ENCODE peak calls at places on chromosomes 16 and 17, in nine cellular contexts. One of them, this sample, is unnamed.
A peak's percentile ranks its signal among the peaks of the same experiment; 100 is the strongest.

GRCh38 chr17:78767806-78768205 is 14.3 kb downstream of the CYTH1 start:
- DNase-seq in GM12865: no peak
- DNase-seq in upper lobe of right lung: no peak
- DNase-seq in bronchial epithelial cell: no peak
- DNase-seq in prostate gland: peak; percentile 49
- DNase-seq in WTC11: no peak
- DNase-seq in breast epithelium: no peak
- DNase-seq in right atrium auricular region: no peak
- DNase-seq in osteoblast: no peak
- DNase-seq in this sample: no peak

GRCh38 chr17:46003907-46004748 is 5.1 kb downstream of the STH start:
- DNase-seq in GM12865: no peak
- DNase-seq in osteoblast: peak; percentile 64
- DNase-seq in breast epithelium: peak; percentile 63
- DNase-seq in WTC11: no peak
- DNase-seq in upper lobe of right lung: no peak
- DNase-seq in right atrium auricular region: no peak
- DNase-seq in prostate gland: peak; percentile 36
- DNase-seq in bronchial epithelial cell: no peak
- DNase-seq in this sample: no peak

GRCh38 chr16:57012353-57012752 is 23.0 kb downstream of the NLRC5 start:
- DNase-seq in right atrium auricular region: no peak
- DNase-seq in prostate gland: no peak
- DNase-seq in GM12865: no peak
- DNase-seq in bronchial epithelial cell: no peak
- DNase-seq in breast epithelium: no peak
- DNase-seq in WTC11: peak; percentile 58
- DNase-seq in osteoblast: no peak
- DNase-seq in upper lobe of right lung: no peak
- DNase-seq in this sample: no peak

GRCh38 chr17:12549499-12549901 is 116.2 kb upstream of the MYOCD start:
- DNase-seq in bronchial epithelial cell: no peak
- DNase-seq in breast epithelium: no peak
- DNase-seq in upper lobe of right lung: no peak
- DNase-seq in GM12865: no peak
- DNase-seq in osteoblast: peak; percentile 73
- DNase-seq in WTC11: no peak
- DNase-seq in prostate gland: no peak
- DNase-seq in right atrium auricular region: no peak
- DNase-seq in this sample: no peak

GRCh38 chr17:4199818-4200402 is 56.9 kb downstream of the CYB5D2 start:
- DNase-seq in right atrium auricular region: no peak
- DNase-seq in prostate gland: no peak
- DNase-seq in breast epithelium: no peak
- DNase-seq in upper lobe of right lung: no peak
- DNase-seq in GM12865: peak; percentile 62
- DNase-seq in bronchial epithelial cell: peak; percentile 21
- DNase-seq in WTC11: peak; percentile 46
- DNase-seq in osteoblast: peak; percentile 88
- DNase-seq in this sample: peak; percentile 80

GRCh38 chr16:27088216-27088615 is 21.5 kb downstream of the C16orf82 start:
- DNase-seq in breast epithelium: no peak
- DNase-seq in osteoblast: no peak
- DNase-seq in WTC11: no peak
- DNase-seq in right atrium auricular region: no peak
- DNase-seq in GM12865: no peak
- DNase-seq in upper lobe of right lung: no peak
- DNase-seq in prostate gland: no peak
- DNase-seq in bronchial epithelial cell: no peak
- DNase-seq in this sample: no peak

GRCh38 chr17:79612468-79613194 is 1.8 kb upstream of the RBFOX3 start:
- DNase-seq in breast epithelium: no peak
- DNase-seq in WTC11: peak; percentile 93
- DNase-seq in right atrium auricular region: no peak
- DNase-seq in bronchial epithelial cell: peak; percentile 1
- DNase-seq in upper lobe of right lung: peak; percentile 73
- DNase-seq in prostate gland: no peak
- DNase-seq in osteoblast: peak; percentile 81
- DNase-seq in GM12865: peak; percentile 57
- DNase-seq in this sample: peak; percentile 82

GRCh38 chr17:57604771-57605733 is 140.0 kb downstream of the CCDC182 start:
- DNase-seq in breast epithelium: peak; percentile 24
- DNase-seq in upper lobe of right lung: peak; percentile 61
- DNase-seq in osteoblast: peak; percentile 86
- DNase-seq in right atrium auricular region: peak; percentile 68
- DNase-seq in WTC11: no peak
- DNase-seq in GM12865: peak; percentile 78
- DNase-seq in bronchial epithelial cell: no peak
- DNase-seq in prostate gland: peak; percentile 49
- DNase-seq in this sample: peak; percentile 62

GRCh38 chr16:14324581-14324980 is 253.5 kb downstream of the MRTFB start:
- DNase-seq in bronchial epithelial cell: no peak
- DNase-seq in upper lobe of right lung: no peak
- DNase-seq in osteoblast: no peak
- DNase-seq in WTC11: no peak
- DNase-seq in prostate gland: no peak
- DNase-seq in GM12865: no peak
- DNase-seq in right atrium auricular region: no peak
- DNase-seq in breast epithelium: no peak
- DNase-seq in this sample: no peak

GRCh38 chr16:72990003-72990521 is 57.9 kb downstream of the ZFHX3 start:
- DNase-seq in osteoblast: peak; percentile 89
- DNase-seq in prostate gland: peak; percentile 97
- DNase-seq in upper lobe of right lung: no peak
- DNase-seq in breast epithelium: no peak
- DNase-seq in GM12865: no peak
- DNase-seq in WTC11: no peak
- DNase-seq in bronchial epithelial cell: no peak
- DNase-seq in right atrium auricular region: peak; percentile 93
- DNase-seq in this sample: peak; percentile 34

GRCh38 chr16:72989203-72989991 is 58.5 kb downstream of the ZFHX3 start:
- DNase-seq in GM12865: no peak
- DNase-seq in bronchial epithelial cell: peak; percentile 97
- DNase-seq in osteoblast: peak; percentile 88
- DNase-seq in WTC11: no peak
- DNase-seq in breast epithelium: no peak
- DNase-seq in prostate gland: peak; percentile 76
- DNase-seq in right atrium auricular region: no peak
- DNase-seq in upper lobe of right lung: no peak
- DNase-seq in this sample: no peak

GRCh38 chr16:72991211-72991610 is 56.7 kb downstream of the ZFHX3 start:
- DNase-seq in bronchial epithelial cell: no peak
- DNase-seq in upper lobe of right lung: no peak
- DNase-seq in GM12865: no peak
- DNase-seq in right atrium auricular region: no peak
- DNase-seq in WTC11: no peak
- DNase-seq in breast epithelium: no peak
- DNase-seq in prostate gland: no peak
- DNase-seq in osteoblast: no peak
- DNase-seq in this sample: no peak

GRCh38 chr16:72991645-72992044 is 56.3 kb downstream of the ZFHX3 start:
- DNase-seq in right atrium auricular region: no peak
- DNase-seq in upper lobe of right lung: no peak
- DNase-seq in breast epithelium: no peak
- DNase-seq in GM12865: no peak
- DNase-seq in osteoblast: no peak
- DNase-seq in bronchial epithelial cell: no peak
- DNase-seq in prostate gland: no peak
- DNase-seq in WTC11: no peak
- DNase-seq in this sample: no peak

GRCh38 chr16:72990571-72990970 is 57.4 kb downstream of the ZFHX3 start:
- DNase-seq in osteoblast: no peak
- DNase-seq in breast epithelium: no peak
- DNase-seq in prostate gland: no peak
- DNase-seq in upper lobe of right lung: no peak
- DNase-seq in GM12865: no peak
- DNase-seq in bronchial epithelial cell: no peak
- DNase-seq in WTC11: no peak
- DNase-seq in right atrium auricular region: no peak
- DNase-seq in this sample: no peak
- TF ChIP-seq CTCF in osteoblast: no peak
- TF ChIP-seq CTCF in breast epithelium: no peak
- TF ChIP-seq CTCF in prostate gland: no peak
- TF ChIP-seq CTCF in upper lobe of right lung: no peak
- TF ChIP-seq CTCF in GM12865: no peak
- TF ChIP-seq CTCF in bronchial epithelial cell: no peak
- TF ChIP-seq CTCF in WTC11: no peak
- TF ChIP-seq CTCF in right atrium auricular region: no peak
- TF ChIP-seq CTCF in this sample: no peak

GRCh38 chr17:42096360-42097111 is 1.7 kb downstream of the ZNF385C start:
- DNase-seq in prostate gland: no peak
- DNase-seq in breast epithelium: no peak
- DNase-seq in osteoblast: no peak
- DNase-seq in upper lobe of right lung: no peak
- DNase-seq in GM12865: no peak
- DNase-seq in bronchial epithelial cell: no peak
- DNase-seq in WTC11: no peak
- DNase-seq in right atrium auricular region: no peak
- DNase-seq in this sample: no peak
- TF ChIP-seq CTCF in prostate gland: no peak
- TF ChIP-seq CTCF in breast epithelium: no peak
- TF ChIP-seq CTCF in osteoblast: no peak
- TF ChIP-seq CTCF in upper lobe of right lung: no peak
- TF ChIP-seq CTCF in GM12865: no peak
- TF ChIP-seq CTCF in bronchial epithelial cell: no peak
- TF ChIP-seq CTCF in WTC11: no peak
- TF ChIP-seq CTCF in right atrium auricular region: no peak
- TF ChIP-seq CTCF in this sample: no peak

GRCh38 chr16:30948956-30949654 is at the start of gene ORAI3:
- DNase-seq in WTC11: peak; percentile 69
- DNase-seq in osteoblast: peak; percentile 88
- DNase-seq in bronchial epithelial cell: peak; percentile 54
- DNase-seq in upper lobe of right lung: peak; percentile 91
- DNase-seq in right atrium auricular region: peak; percentile 82
- DNase-seq in breast epithelium: peak; percentile 76
- DNase-seq in prostate gland: peak; percentile 81
- DNase-seq in GM12865: peak; percentile 84
- DNase-seq in this sample: peak; percentile 88

GRCh38 chr16:30951193-30951592 is 2.3 kb downstream of the ORAI3 start:
- DNase-seq in upper lobe of right lung: no peak
- DNase-seq in breast epithelium: no peak
- DNase-seq in osteoblast: peak; percentile 15
- DNase-seq in GM12865: no peak
- DNase-seq in prostate gland: no peak
- DNase-seq in right atrium auricular region: no peak
- DNase-seq in WTC11: no peak
- DNase-seq in bronchial epithelial cell: no peak
- DNase-seq in this sample: no peak

GRCh38 chr16:30950516-30951073 is 1.7 kb downstream of the ORAI3 start:
- DNase-seq in WTC11: no peak
- DNase-seq in breast epithelium: no peak
- DNase-seq in right atrium auricular region: no peak
- DNase-seq in GM12865: no peak
- DNase-seq in bronchial epithelial cell: no peak
- DNase-seq in upper lobe of right lung: no peak
- DNase-seq in prostate gland: no peak
- DNase-seq in osteoblast: peak; percentile 21
- DNase-seq in this sample: no peak

GRCh38 chr16:30948087-30948955 is 547 bp upstream of the ORAI3 start:
- DNase-seq in prostate gland: peak; percentile 90
- DNase-seq in right atrium auricular region: peak; percentile 97
- DNase-seq in osteoblast: peak; percentile 99
- DNase-seq in WTC11: peak; percentile 99
- DNase-seq in upper lobe of right lung: peak; percentile 87
- DNase-seq in breast epithelium: peak; percentile 82
- DNase-seq in GM12865: peak; percentile 68
- DNase-seq in bronchial epithelial cell: peak; percentile 89
- DNase-seq in this sample: peak; percentile 59

DNA sequence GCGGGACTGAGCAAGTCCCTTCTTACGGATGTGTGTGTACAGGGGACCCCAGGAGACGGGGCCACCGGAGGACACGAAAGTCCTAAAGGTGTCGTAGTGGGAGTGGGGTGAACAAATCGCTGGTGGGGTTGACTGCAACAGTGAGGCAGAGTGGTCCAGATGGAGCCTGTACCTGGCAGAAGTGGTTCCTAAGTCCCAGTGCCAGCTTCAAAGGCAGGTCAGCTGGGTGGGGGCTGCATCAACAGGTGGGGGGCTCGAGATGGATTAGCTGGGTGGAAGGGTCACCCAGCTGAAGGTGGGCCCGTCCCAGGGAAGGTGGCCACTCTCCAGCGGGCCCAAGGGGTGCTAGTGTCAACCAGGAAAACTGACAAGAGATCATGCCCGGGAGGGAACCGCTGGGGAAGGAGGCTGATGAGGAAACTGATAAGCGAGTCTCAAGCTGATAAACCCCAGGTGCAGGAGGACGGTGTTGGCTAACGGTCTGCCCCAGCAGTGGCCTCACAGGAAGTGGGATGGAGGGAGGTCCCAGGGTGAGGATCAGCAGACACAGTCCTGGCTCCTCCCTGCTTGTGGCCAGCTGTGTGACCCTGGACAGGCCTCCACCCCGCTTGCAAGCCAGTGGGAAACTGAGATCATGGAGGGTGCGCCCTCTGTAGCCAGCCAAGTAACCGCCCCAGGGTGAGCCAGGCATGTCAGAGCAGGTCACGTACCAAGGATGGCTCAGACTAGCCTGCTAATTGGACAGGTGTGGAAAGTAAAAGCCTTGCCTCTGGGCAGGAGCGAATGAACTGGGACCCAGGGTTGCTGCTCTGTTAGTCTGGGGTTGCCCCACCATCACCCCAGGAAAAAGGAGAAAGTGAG is 1.0 kb downstream of the ORAI3 start:
- DNase-seq in right atrium auricular region: peak; percentile 97
- DNase-seq in osteoblast: peak; percentile 91
- DNase-seq in prostate gland: peak; percentile 77
- DNase-seq in WTC11: peak; percentile 50
- DNase-seq in upper lobe of right lung: peak; percentile 83
- DNase-seq in GM12865: peak; percentile 86
- DNase-seq in bronchial epithelial cell: peak; percentile 97
- DNase-seq in breast epithelium: peak; percentile 75
- DNase-seq in this sample: peak; percentile 70
- TF ChIP-seq CTCF in right atrium auricular region: no peak
- TF ChIP-seq CTCF in osteoblast: no peak
- TF ChIP-seq CTCF in prostate gland: no peak
- TF ChIP-seq CTCF in WTC11: no peak
- TF ChIP-seq CTCF in upper lobe of right lung: peak; percentile 11
- TF ChIP-seq CTCF in GM12865: no peak
- TF ChIP-seq CTCF in bronchial epithelial cell: peak; percentile 37
- TF ChIP-seq CTCF in breast epithelium: no peak
- TF ChIP-seq CTCF in this sample: peak; percentile 30

DNA sequence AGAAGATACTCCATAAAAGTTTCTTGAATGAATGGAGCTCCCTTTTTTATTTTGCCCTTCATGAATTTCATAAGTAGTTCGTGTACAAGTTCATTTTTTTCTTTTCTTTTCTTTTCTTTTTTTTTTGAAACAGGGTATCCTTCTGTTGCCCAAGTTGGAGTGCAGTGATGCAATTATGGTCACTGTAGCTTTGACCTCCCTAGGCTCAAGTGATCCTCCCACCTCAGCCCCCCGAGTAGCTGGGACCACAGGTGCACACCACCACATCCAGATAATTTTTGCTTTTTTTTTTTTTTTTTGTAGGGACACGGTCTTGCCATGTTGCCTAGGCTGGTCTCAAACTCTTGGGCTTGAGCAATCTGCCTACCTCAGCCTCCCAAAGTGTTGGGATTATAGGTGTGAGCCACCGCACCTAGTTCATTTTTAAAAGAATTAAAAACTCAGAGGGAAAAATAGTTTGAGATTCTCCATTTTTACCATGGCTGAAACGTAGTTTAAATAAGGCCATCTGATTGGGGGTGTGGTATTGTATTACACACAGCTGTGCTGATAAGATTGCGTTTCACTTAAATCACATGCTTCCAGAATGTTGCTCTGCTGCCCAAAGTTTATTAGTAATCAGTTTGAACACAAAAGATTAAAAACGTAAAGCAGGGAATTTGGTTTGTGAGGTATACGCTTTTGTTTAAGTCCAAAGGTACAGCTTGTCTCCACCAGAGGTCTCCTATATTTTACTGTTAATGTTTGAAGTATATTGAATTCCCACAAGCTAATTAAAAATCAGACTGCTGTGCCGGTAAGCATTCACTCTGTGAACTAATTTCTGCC is 154.1 kb downstream of the SOCS1 start:
- DNase-seq in WTC11: no peak
- DNase-seq in right atrium auricular region: no peak
- DNase-seq in prostate gland: no peak
- DNase-seq in breast epithelium: no peak
- DNase-seq in bronchial epithelial cell: peak; percentile 34
- DNase-seq in upper lobe of right lung: no peak
- DNase-seq in osteoblast: no peak
- DNase-seq in GM12865: no peak
- DNase-seq in this sample: no peak
- TF ChIP-seq CTCF in WTC11: no peak
- TF ChIP-seq CTCF in right atrium auricular region: peak; percentile 44
- TF ChIP-seq CTCF in prostate gland: no peak
- TF ChIP-seq CTCF in breast epithelium: no peak
- TF ChIP-seq CTCF in bronchial epithelial cell: no peak
- TF ChIP-seq CTCF in upper lobe of right lung: no peak
- TF ChIP-seq CTCF in osteoblast: no peak
- TF ChIP-seq CTCF in GM12865: no peak
- TF ChIP-seq CTCF in this sample: no peak

This sample was measured in GM13977.